ENCODE peak calls at places on chromosome 1, in ten cellular contexts. X is upper lobe of right lung; A is RWPE2; G is CD14-positive monocyte; Q is adipocyte; H is RCC 7860; W is stimulated activated CD8-positive, alpha-beta memory T cell treated with anti-CD3 and anti-CD28 coated beads, Interleukin-7, amount 100 ng/mL, for 4 hours; V is activated T-helper 1 cell treated with anti-CD3 and anti-CD28 coated beads, Interleukin-12 subunit alpha, Interleukin-12 subunit beta, Interleukin-2, Interleukin-4 antibody, amounts not matched to agents 30 ng/mL and 10 ng/mL and 1 ng/mL, durations not matched to agents 14 hours and 24 hours and 36 hours; I is central memory CD8-positive, alpha-beta T cell; O is fibroblast of villous mesenchyme. J is an unnamed sample.

GRCh38 chr1:236099622-236100021 is 34.7 kb upstream of the NID1 start:
- DNase-seq in G (no peak), A (no peak), Q (peak), W (no peak), O (peak), X (no peak), H (no peak), I (no peak), V (no peak), J (no peak)

GRCh38 chr1:226646026-226646869 is 92.8 kb downstream of the ITPKB start:
- DNase-seq in O (no peak), W (no peak), X (no peak), V (no peak), A (no peak), G (no peak), I (no peak), H (no peak), Q (no peak), J (no peak)

GRCh38 chr1:166351676-166352075 is 184.9 kb upstream of the FAM78B start:
- DNase-seq in X (no peak), Q (no peak), O (no peak), G (no peak), A (no peak), H (no peak), V (no peak), W (no peak), I (no peak), J (no peak)

GRCh38 chr1:181126871-181127587 is 38.5 kb downstream of the IER5 start:
- DNase-seq in O (peak), H (peak), I (no peak), A (peak), G (no peak), V (no peak), X (no peak), W (no peak), Q (no peak), J (no peak)

GRCh38 chr1:3430406-3430805 is 24.1 kb upstream of the ARHGEF16 start:
- DNase-seq in W (no peak), Q (no peak), A (no peak), G (no peak), H (no peak), O (no peak), V (no peak), I (no peak), X (no peak), J (no peak)

GRCh38 chr1:23643668-23644554 is 47.7 kb upstream of the RPL11 start:
- DNase-seq in O (no peak), H (no peak), A (no peak), X (no peak), Q (peak), I (no peak), W (no peak), V (no peak), G (no peak), J (no peak)

GRCh38 chr1:185957441-185958363 is 223.5 kb downstream of the HMCN1 start:
- DNase-seq in O (no peak), G (no peak), X (no peak), W (no peak), A (no peak), H (no peak), I (no peak), Q (no peak), V (no peak), J (no peak)

GRCh38 chr1:152917794-152918193 is 9.4 kb downstream of the IVL start:
- DNase-seq in I (no peak), Q (no peak), O (no peak), V (no peak), A (no peak), X (no peak), H (no peak), W (no peak), G (no peak), J (no peak)

GRCh38 chr1:204883405-204883804 is 12.7 kb downstream of the NFASC start:
- DNase-seq in I (no peak), O (no peak), W (no peak), V (no peak), H (no peak), G (no peak), Q (no peak), A (no peak), X (no peak), J (no peak)

GRCh38 chr1:205709059-205709398 is 28.7 kb upstream of the SLC45A3 start:
- DNase-seq in X (no peak), H (no peak), I (no peak), Q (peak), G (no peak), A (no peak), V (no peak), W (no peak), O (peak), J (no peak)

GRCh38 chr1:61125263-61125662 is 42.9 kb downstream of the NFIA start:
- DNase-seq in A (no peak), X (no peak), W (no peak), G (no peak), I (no peak), O (no peak), H (no peak), Q (no peak), V (no peak), J (no peak)

GRCh38 chr1:180837025-180837424 is 75.7 kb upstream of the KIAA1614 start:
- DNase-seq in W (no peak), I (no peak), H (no peak), X (no peak), G (no peak), O (no peak), V (no peak), Q (no peak), A (no peak), J (no peak)